ENCODE peak calls at places on chromosome 2, in five cellular contexts. P is SK-N-SH, N is GM12878, F is K562, K is HepG2. Y is an unnamed sample.

GRCh38 chr2:221097568-221097915 is 474.6 kb downstream of the EPHA4 start:
- DNase-seq in P (no peak), N (no peak), F (no peak), K (no peak), Y (no peak)

GRCh38 chr2:152283392-152283791 is 51.6 kb upstream of the FMNL2 start:
- DNase-seq in P (no peak), N (no peak), F (no peak), K (no peak), Y (no peak)

GRCh38 chr2:200039847-200040246 is 84.5 kb downstream of the MAIP1 start:
- DNase-seq in P (no peak), N (no peak), F (no peak), K (no peak), Y (no peak)

GRCh38 chr2:72150157-72150960 is 2.7 kb upstream of the CYP26B1 start:
- DNase-seq in P (peak; percentile 87), N (peak; percentile 5), F (peak; percentile 77), K (peak; percentile 75), Y (peak; percentile 71)

GRCh38 chr2:6368271-6368670 is 497.4 kb downstream of the CMPK2 start:
- DNase-seq in P (no peak), N (no peak), F (no peak), K (no peak), Y (no peak)

GRCh38 chr2:12862541-12862940 is 145.8 kb downstream of the TRIB2 start:
- DNase-seq in P (no peak), N (no peak), F (no peak), K (no peak), Y (peak; percentile 31)

GRCh38 chr2:181203412-181203811 is 223.0 kb downstream of the UBE2E3 start:
- DNase-seq in P (no peak), N (no peak), F (no peak), K (no peak), Y (no peak)

GRCh38 chr2:176122266-176122632 is 270 bp upstream of the HOXD9 start:
- DNase-seq in P (peak; percentile 89), N (no peak), F (no peak), K (no peak), Y (no peak)

GRCh38 chr2:238642973-238643372 is 204.9 kb upstream of the TWIST2 start:
- DNase-seq in P (no peak), N (no peak), F (no peak), K (no peak), Y (no peak)

GRCh38 chr2:23434721-23435121 is 49.7 kb downstream of the KLHL29 start:
- DNase-seq in P (no peak), N (no peak), F (no peak), K (no peak), Y (no peak)

GRCh38 chr2:23530909-23531276 is 145.9 kb downstream of the KLHL29 start:
- DNase-seq in P (no peak), N (no peak), F (no peak), K (peak; percentile 14), Y (no peak)

GRCh38 chr2:37376421-37377186 is 32.2 kb downstream of the QPCT start:
- DNase-seq in P (no peak), N (peak; percentile 78), F (no peak), K (no peak), Y (no peak)

GRCh38 chr2:50529600-50530218 is 502.2 kb downstream of the NRXN1 start:
- DNase-seq in P (peak; percentile 19), N (no peak), F (peak; percentile 29), K (peak; percentile 48), Y (peak; percentile 5)

GRCh38 chr2:84257871-84258270 is 201.2 kb downstream of the SUCLG1 start:
- DNase-seq in P (no peak), N (no peak), F (no peak), K (peak; percentile 42), Y (no peak)

GRCh38 chr2:142755191-142755590 is 122.3 kb upstream of the KYNU start:
- DNase-seq in P (no peak), N (no peak), F (no peak), K (no peak), Y (no peak)

GRCh38 chr2:120863661-120864320 is 128.1 kb downstream of the GLI2 start:
- DNase-seq in P (no peak), N (no peak), F (peak; percentile 87), K (no peak), Y (no peak)

GRCh38 chr2:43455735-43456642 is 139.8 kb downstream of the THADA start:
- DNase-seq in P (no peak), N (peak; percentile 35), F (no peak), K (peak; percentile 91), Y (no peak)

GRCh38 chr2:232871835-232872736 is 2.0 kb downstream of the SNORC start:
- DNase-seq in P (peak; percentile 16), N (no peak), F (no peak), K (peak; percentile 89), Y (no peak)

GRCh38 chr2:129058981-129059380 is 740.3 kb upstream of the HS6ST1 start:
- DNase-seq in P (no peak), N (no peak), F (no peak), K (no peak), Y (no peak)

GRCh38 chr2:206558492-206558891 is 83.8 kb upstream of the FAM237A start:
- DNase-seq in P (no peak), N (no peak), F (no peak), K (no peak), Y (no peak)

DNA sequence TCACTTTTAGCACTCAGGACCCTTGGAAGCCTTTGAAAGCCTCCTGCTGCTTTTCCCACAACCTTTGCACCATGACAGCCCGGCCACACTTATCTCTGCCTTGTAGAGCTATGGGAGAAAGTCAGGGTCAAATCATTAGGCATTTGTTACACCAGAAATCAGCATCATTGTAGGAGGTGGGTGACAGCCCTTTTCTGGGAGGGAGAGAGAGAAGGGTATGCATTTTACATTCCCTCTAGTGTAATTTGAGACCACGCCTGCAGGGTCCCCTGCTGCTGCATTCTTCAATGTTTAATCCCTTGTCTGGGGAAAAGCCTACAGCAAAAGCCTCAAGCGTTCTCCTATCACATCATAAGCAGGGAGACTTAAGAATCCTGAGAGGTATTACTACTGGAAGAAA is 766.8 kb upstream of the FAM98A start:
- DNase-seq in P (no peak), N (no peak), F (no peak), K (no peak), Y (no peak)
- TF ChIP-seq CTCF in P (no peak), N (no peak), F (no peak), K (no peak), Y (no peak)

GRCh38 chr2:67984600-67984999 is 78.2 kb downstream of the C1D start:
- DNase-seq in P (no peak), N (no peak), F (no peak), K (no peak), Y (no peak)
- TF ChIP-seq GABPA in P (no peak), N (no peak), F (no peak), K (no peak), Y (no peak)

GRCh38 chr2:58186501-58186900 is 54.6 kb downstream of the FANCL start:
- DNase-seq in P (no peak), N (no peak), F (no peak), K (no peak), Y (no peak)
- TF ChIP-seq CTCF in P (no peak), N (no peak), F (no peak), K (no peak), Y (no peak)

GRCh38 chr2:65103013-65103720 is 26.7 kb downstream of the RAB1A start:
- DNase-seq in P (no peak), N (no peak), F (no peak), K (no peak), Y (no peak)
- TF ChIP-seq GABPA in P (no peak), N (no peak), F (no peak), K (no peak), Y (no peak)

DNA sequence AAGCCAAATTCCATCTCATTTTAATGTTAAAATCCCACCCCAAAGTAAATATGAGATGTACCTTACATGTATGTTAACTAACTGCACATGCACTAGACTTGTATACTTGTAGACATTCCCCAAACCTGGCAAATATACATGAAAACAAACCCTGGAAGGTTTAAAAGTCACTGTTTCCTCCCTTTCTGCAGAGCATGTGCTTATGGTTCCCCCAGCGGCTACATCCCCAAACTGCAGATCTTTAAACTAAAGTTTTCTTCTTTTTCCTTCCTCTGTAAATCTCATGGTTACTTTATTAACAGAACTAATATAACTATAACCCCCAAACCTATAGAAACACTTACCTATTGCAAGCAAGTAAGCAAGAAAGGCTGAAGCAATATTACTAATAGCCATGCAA is 731.5 kb downstream of the LRP1B start:
- DNase-seq in P (no peak), N (no peak), F (no peak), K (peak; percentile 12), Y (no peak)
- TF ChIP-seq CTCF in P (peak; percentile 33), N (peak; percentile 52), F (no peak), K (peak; percentile 42), Y (peak; percentile 23)

GRCh38 chr2:174333017-174333501 is 1.7 kb upstream of the SP9 start:
- DNase-seq in P (no peak), N (no peak), F (no peak), K (no peak), Y (no peak)

GRCh38 chr2:174329157-174329715 is 5.5 kb upstream of the SP9 start:
- DNase-seq in P (no peak), N (no peak), F (no peak), K (no peak), Y (no peak)

GRCh38 chr2:174331731-174332606 is 2.8 kb upstream of the SP9 start:
- DNase-seq in P (no peak), N (no peak), F (no peak), K (no peak), Y (no peak)

GRCh38 chr2:174332607-174333001 is 2.1 kb upstream of the SP9 start:
- DNase-seq in P (no peak), N (no peak), F (peak; percentile 35), K (no peak), Y (no peak)

GRCh38 chr2:174330945-174331619 is 3.7 kb upstream of the SP9 start:
- DNase-seq in P (no peak), N (no peak), F (no peak), K (no peak), Y (no peak)
- TF ChIP-seq GABPA in P (no peak), N (no peak), F (no peak), K (no peak), Y (no peak)

DNA sequence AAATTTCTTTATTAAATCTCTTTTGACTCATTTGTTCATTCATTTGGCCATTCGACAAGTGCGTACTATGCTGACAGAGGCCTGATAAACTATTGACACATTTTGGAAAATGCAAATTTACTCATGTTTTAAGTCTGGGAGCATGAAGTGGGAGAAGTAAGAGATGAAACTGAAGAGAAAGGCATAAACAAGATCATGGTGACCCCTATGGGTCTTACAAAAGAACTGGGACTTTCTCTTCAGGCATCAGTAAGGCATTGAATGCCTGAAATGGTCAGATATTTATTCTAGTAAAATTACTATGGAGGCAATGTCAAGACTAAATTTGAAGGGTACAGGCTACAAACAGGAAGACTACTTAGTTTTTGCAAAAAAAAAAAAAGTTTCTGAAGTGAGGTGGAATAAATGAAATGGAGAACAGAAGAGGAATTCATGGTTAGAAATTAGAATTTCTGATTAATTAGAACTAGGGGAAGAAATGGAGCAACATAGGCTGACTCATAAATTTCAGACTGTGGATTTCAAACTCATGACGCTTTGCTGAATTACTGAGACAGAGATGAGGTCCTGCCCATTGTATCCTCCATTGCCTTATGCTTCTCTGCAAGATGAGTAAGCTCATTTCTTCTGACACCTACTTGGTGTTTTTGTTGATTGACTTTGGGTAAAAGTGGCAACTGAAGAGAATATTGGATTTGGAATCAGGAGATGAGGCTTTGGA is 32.7 kb downstream of the VSNL1 start:
- DNase-seq in P (peak; percentile 36), N (no peak), F (no peak), K (peak; percentile 52), Y (no peak)
- TF ChIP-seq CTCF in P (peak; percentile 33), N (no peak), F (no peak), K (peak; percentile 68), Y (no peak)